ENCODE peak calls at places on chromosomes 16 and 17, in four cellular contexts. N is H9, T is neuronal stem cell, W is mesenchymal stem cell. E is an unnamed sample.

GRCh38 chr17:74431568-74432483 is at the start of gene GPRC5C:
- DNase-seq in N (peak), T (peak), W (peak), E (peak)

GRCh38 chr16:31331141-31331764 is 23.7 kb upstream of the ITGAX start:
- DNase-seq in N (peak), T (no peak), W (no peak), E (no peak)

GRCh38 chr17:45776896-45777295 is 7.2 kb upstream of the CRHR1 start:
- DNase-seq in N (no peak), T (no peak), W (no peak), E (no peak)

GRCh38 chr16:29926675-29927522 is 873 bp upstream of the KCTD13 start:
- DNase-seq in N (no peak), T (no peak), W (no peak), E (peak)

GRCh38 chr17:44354582-44355309 is 8.9 kb downstream of the FAM171A2 start:
- DNase-seq in N (peak), T (peak), W (no peak), E (peak)

GRCh38 chr17:1951920-1952319 is 73.2 kb downstream of the RTN4RL1 start:
- DNase-seq in N (peak), T (no peak), W (no peak), E (no peak)

GRCh38 chr16:30557397-30557949 is 701 bp downstream of the ZNF764 start:
- DNase-seq in N (no peak), T (peak), W (peak), E (no peak)

GRCh38 chr17:44787271-44787940 is 28.6 kb downstream of the ADAM11 start:
- DNase-seq in N (peak), T (no peak), W (no peak), E (no peak)

GRCh38 chr17:55224746-55225145 is 40.0 kb upstream of the HLF start:
- DNase-seq in N (no peak), T (no peak), W (no peak), E (no peak)

GRCh38 chr17:52477824-52478614 is 319.5 kb upstream of the CA10 start:
- DNase-seq in N (no peak), T (no peak), W (no peak), E (no peak)

GRCh38 chr16:64543401-64543800 is 578.5 kb downstream of the CDH11 start:
- DNase-seq in N (no peak), T (no peak), W (no peak), E (no peak)

GRCh38 chr16:4894276-4895150 is 42.4 kb downstream of the PPL start:
- DNase-seq in N (peak), T (no peak), W (no peak), E (no peak)

GRCh38 chr16:57480127-57480753 is 6.1 kb downstream of the DOK4 start:
- DNase-seq in N (no peak), T (no peak), W (peak), E (no peak)

GRCh38 chr16:75462804-75463203 is 1.7 kb downstream of the TMEM170A start:
- DNase-seq in N (no peak), T (no peak), W (peak), E (no peak)

DNA sequence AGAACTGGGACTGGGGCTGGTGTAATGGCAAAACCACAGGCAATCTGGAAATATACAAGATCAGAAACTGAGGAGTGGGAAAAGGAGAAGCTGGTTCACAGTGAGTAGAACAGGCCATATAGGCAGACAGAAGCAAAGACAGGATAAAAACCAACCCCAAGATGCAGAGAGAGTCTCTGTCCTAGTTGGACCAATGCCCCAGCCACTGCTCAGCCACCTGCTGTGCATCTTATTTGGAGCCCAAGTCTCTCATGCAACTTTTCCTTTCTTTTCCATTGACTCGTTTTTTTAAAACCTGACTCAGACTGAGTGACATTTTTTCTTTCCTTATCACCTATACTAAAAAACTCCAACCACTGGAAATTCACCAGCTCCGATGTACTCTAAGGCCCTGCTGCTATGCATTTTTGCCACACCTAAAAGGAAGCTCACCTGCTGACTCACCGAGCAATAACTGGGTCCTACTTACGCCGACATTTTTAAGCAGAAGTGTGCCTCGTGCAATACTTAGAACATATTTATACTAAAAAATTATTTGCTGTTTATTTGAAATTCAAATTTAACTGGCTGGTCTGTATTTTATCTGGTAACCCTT is 100.8 kb upstream of the XYLT1 start:
- DNase-seq in N (no peak), T (no peak), W (no peak), E (no peak)
- H2BK12ac ChIP-seq in N (no peak), T (no peak), W (no peak), E (no peak)

GRCh38 chr17:17682293-17682736 is 1.1 kb downstream of the RAI1 start:
- DNase-seq in N (no peak), T (no peak), W (peak), E (no peak)
- H2BK12ac ChIP-seq in N (no peak), T (peak), W (no peak), E (no peak)

GRCh38 chr17:42530952-42531454 is 5.0 kb upstream of the NAGLU start:
- DNase-seq in N (no peak), T (no peak), W (peak), E (no peak)
- H2BK12ac ChIP-seq in N (no peak), T (no peak), W (no peak), E (no peak)

DNA sequence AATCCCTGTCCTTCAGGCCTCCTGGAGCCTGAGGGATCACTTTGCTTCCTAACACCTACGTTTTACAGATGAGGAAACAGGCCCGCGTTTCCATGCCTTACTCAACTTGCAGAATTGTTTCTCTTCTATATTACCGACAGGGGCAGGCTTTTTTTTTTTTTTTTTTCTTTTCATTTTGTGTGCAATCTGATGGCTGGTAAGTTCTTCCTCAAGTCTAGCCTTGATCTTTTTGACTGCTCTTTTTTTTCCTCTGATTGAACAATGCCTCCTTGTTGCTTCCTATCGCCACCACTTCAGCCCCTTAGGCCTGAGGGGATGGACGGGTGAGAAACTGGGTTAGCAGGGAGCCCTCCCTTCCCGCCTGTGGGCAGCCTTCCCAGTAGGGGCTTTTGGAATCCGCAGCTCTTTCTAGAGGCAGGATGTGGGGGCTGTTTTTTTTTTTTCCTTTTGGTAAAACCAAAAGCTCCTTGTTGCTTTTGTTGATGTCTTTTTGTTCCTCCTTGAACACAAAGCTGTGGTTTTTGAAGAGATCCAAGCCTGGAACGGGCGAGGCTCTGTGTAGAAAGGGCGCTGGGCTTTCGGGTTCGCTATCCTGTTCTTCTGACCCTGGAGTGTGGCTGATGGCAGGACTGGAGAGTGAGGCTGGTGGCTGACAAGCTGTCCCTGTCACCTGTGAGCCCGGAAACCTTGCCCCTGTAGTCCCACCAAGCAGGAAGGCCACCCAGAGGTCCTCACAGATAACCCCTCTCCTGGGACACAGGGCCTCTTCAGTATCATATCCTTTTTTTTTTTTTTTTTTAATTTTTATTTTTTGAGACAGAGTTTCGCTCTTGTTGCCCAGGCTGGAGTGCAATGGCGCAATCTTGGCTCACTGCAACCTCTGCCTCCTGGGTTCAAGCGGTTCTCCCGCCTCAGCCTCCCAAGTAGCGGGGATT is 14.0 kb downstream of the LASP1 start:
- DNase-seq in N (peak), T (no peak), W (no peak), E (peak)
- H2BK12ac ChIP-seq in N (no peak), T (no peak), W (no peak), E (peak)

DNA sequence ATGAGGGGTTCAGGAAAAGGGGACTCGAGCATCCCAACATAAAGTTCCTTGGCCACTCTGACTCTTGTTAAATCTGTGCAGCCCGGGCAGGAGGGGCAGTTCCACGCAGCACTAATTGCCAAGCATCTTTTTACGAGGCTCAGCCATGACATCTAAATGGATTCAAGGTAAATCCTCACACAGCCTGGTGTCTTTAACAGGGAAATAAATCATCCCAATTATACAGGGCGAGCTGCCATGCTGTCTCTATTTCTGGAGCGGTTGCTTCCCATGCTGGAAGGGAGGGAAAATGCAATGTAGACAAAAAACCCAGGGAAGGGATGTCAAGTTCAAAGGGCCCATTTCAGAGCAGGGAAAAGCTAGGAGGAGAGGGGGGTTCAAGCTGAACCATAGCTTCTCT is 110.0 kb downstream of the GAS7 start:
- DNase-seq in N (no peak), T (no peak), W (no peak), E (no peak)
- H2BK12ac ChIP-seq in N (no peak), T (no peak), W (no peak), E (no peak)

GRCh38 chr17:42536048-42536371 is at the start of gene NAGLU:
- DNase-seq in N (peak), T (no peak), W (peak), E (no peak)

GRCh38 chr17:42529054-42529453 is 7.0 kb upstream of the NAGLU start:
- DNase-seq in N (no peak), T (no peak), W (no peak), E (no peak)

GRCh38 chr17:42527932-42528331 is 8.1 kb upstream of the NAGLU start:
- DNase-seq in N (no peak), T (no peak), W (no peak), E (no peak)

GRCh38 chr17:42535400-42536047 is 517 bp upstream of the NAGLU start:
- DNase-seq in N (no peak), T (no peak), W (no peak), E (no peak)

DNA sequence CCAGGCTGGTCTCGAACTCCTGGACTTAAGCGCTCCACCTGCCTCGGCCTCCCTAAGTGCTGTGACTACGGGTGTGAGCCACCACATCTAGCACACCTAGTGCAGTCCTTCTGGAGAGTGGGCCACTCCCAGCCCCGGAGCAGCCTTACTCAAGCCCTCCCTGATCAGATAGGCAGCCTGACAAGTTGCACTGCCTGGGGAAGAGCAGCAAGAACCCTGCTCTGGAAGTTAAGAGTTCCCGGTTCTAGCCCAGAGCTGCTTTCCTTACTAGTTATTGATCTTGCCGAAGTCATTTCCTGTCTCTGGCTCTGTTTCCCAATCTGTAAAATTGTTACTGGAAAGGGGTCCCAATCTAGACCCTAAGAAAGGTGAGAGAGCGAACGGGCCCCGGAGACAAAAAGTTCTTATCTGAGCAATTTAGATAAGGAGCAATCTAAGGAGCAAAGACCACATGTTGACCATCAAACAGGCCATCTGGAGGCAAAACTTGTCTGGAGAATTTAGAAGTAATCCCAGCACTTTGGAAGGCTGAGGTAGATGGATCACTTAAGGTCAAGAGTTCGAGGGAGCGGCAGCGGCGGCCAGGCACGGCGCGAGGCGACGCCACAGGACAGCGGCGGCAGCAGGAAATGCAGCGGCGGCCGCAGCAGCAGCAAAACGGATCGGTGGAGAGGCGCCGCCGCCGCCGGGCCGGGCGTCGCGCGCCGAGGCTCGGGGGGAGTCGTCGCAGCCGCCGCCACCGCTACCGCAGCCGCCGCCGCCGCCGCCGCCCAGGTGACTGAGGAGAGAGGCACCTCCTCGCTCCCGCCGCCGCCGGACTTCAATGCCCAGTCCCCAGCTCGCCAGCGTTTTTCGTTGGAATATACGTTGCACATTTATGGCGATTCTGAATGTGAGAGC is 4.3 kb upstream of the NAGLU start:
- DNase-seq in N (peak), T (no peak), W (peak), E (no peak)
- H2BK12ac ChIP-seq in N (no peak), T (no peak), W (no peak), E (no peak)

E was measured in H1.